ENCODE peak calls at places on chromosomes 7 and 10, in four cellular contexts. K is lower lobe of right lung, M is astrocyte, R is psoas muscle. X is an unnamed sample. For H3K36me3 and H3K27me3, the result is how much of the 10 kb centered on the place peaks cover.

GRCh38 chr10:878895-879294 is 52.6 kb downstream of the LARP4B start:
- DNase-seq in K (no peak), M (no peak), R (no peak), X (no peak)

GRCh38 chr10:28995497-28995896 is 293.4 kb upstream of the LYZL1 start:
- DNase-seq in K (no peak), M (no peak), R (no peak), X (no peak)

GRCh38 chr7:102431617-102432298 is 1.6 kb upstream of the ORAI2 start:
- DNase-seq in K (no peak), M (no peak), R (no peak), X (peak)

GRCh38 chr7:139169816-139170215 is 60.3 kb upstream of the ZC3HAV1 start:
- DNase-seq in K (no peak), M (no peak), R (no peak), X (no peak)

GRCh38 chr7:27183682-27184341 is 1.2 kb downstream of the HOXA11 start:
- DNase-seq in K (no peak), M (no peak), R (no peak), X (no peak)

GRCh38 chr10:75405201-75406143 is 3.9 kb upstream of the ZNF503 start:
- DNase-seq in K (peak), M (peak), R (no peak), X (peak)

GRCh38 chr10:62718585-62718984 is 85.9 kb upstream of the ADO start:
- DNase-seq in K (no peak), M (no peak), R (no peak), X (no peak)

GRCh38 chr7:25906760-25907159 is 245.2 kb upstream of the NFE2L3 start:
- DNase-seq in K (no peak), M (no peak), R (no peak), X (no peak)

GRCh38 chr7:121961491-121961890 is 88.5 kb downstream of the PTPRZ1 start:
- DNase-seq in K (no peak), M (no peak), R (no peak), X (no peak)

GRCh38 chr7:74554178-74554577 is 100.5 kb downstream of the GTF2IRD1 start:
- DNase-seq in K (no peak), M (no peak), R (no peak), X (no peak)

GRCh38 chr10:111316607-111317006 is 239.8 kb downstream of the ADRA2A start:
- DNase-seq in K (no peak), M (no peak), R (no peak), X (no peak)

GRCh38 chr10:43849551-43849950 is 200.9 kb upstream of the ZNF32 start:
- DNase-seq in K (no peak), M (no peak), R (no peak), X (no peak)

GRCh38 chr7:114007391-114007790 is 88.6 kb upstream of the PPP1R3A start:
- DNase-seq in K (no peak), M (peak), R (no peak), X (no peak)

GRCh38 chr7:8295638-8296361 is 33.8 kb upstream of the ICA1 start:
- DNase-seq in K (no peak), M (peak), R (no peak), X (peak)

GRCh38 chr7:38916396-38916795 is 7.4 kb upstream of the VPS41 start:
- DNase-seq in K (no peak), M (no peak), R (no peak), X (no peak)

GRCh38 chr7:10643545-10643944 is 330.1 kb upstream of the PHF14 start:
- DNase-seq in K (no peak), M (no peak), R (no peak), X (no peak)

GRCh38 chr10:47279276-47279675 is 20.7 kb upstream of the GDF10 start:
- DNase-seq in K (no peak), M (no peak), R (no peak), X (no peak)

GRCh38 chr7:155738652-155739537 is 73.4 kb downstream of the SHH start:
- DNase-seq in K (peak), M (peak), R (peak), X (peak)

GRCh38 chr10:79161557-79161956 is 92.8 kb downstream of the ZMIZ1 start:
- DNase-seq in K (no peak), M (no peak), R (no peak), X (no peak)
- H3K36me3 ChIP-seq in K (under half), M (under half), R (under half), X (under half)

DNA sequence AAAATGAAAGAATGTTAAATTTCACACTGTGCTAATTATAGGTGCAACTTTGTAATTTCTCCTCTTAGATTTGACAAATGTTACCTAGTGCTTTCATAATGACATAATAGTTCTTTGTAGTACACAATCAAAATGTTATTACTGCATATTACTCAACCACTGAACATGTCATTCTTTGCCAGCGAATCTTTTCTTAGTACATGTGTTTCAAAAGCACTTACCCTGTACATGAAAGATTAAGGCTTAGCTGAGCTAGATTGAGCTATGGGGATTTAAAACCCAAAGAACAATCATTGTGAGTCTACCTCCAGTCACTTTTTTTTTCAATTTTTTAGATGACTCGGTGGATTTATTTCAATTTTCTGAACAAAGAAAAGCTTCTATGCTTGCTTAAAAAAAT is 123.5 kb upstream of the FERD3L start:
- DNase-seq in K (no peak), M (no peak), R (no peak), X (no peak)
- H3K27me3 ChIP-seq in K (under half), M (under half), R (under half), X (under half)

GRCh38 chr7:70788276-70788675 is 343.7 kb upstream of the GALNT17 start:
- DNase-seq in K (no peak), M (no peak), R (no peak), X (no peak)

GRCh38 chr7:70786076-70786475 is 345.9 kb upstream of the GALNT17 start:
- DNase-seq in K (no peak), M (no peak), R (no peak), X (no peak)

GRCh38 chr7:70787275-70787674 is 344.7 kb upstream of the GALNT17 start:
- DNase-seq in K (no peak), M (no peak), R (no peak), X (no peak)

GRCh38 chr7:70789481-70790214 is 342.3 kb upstream of the GALNT17 start:
- DNase-seq in K (no peak), M (no peak), R (no peak), X (no peak)

DNA sequence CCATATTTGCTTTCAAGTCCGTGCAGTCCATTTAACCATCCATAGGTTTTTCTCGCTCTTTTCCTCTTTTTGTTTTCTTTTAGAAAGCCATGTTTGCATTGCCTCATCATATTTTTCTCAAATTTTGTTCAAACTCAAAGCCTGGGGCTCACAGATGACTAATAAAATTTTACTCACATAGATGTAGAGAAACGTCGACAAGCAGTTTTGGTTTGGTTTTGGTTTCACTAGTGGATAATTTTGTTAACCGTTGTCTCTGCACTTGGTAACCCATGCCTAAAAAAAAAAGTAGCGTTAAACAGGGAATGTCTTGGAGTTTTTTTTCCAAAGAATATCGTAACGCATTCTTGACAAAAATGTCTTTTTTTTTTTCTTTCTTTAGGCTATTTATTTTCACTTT is 344.2 kb upstream of the GALNT17 start:
- DNase-seq in K (no peak), M (no peak), R (no peak), X (no peak)
- H3K36me3 ChIP-seq in K (half or more), M (under half), R (under half), X (under half)

GRCh38 chr10:119080521-119081259 is at the start of gene EIF3A:
- DNase-seq in K (peak), M (peak), R (peak), X (peak)
- H3K27me3 ChIP-seq in K (under half), M (under half), R (under half), X (under half)

GRCh38 chr7:128738570-128739047 is 550 bp upstream of the CALU start:
- DNase-seq in K (no peak), M (no peak), R (no peak), X (no peak)
- H3K36me3 ChIP-seq in K (under half), M (under half), R (under half), X (under half)

X was measured in PC-3.